ENCODE peak calls at places on chromosomes 16 and 17, in ten cellular contexts. One of them, this sample, is unnamed.

GRCh38 chr16:17011712-17012111 is 459.0 kb downstream of the XYLT1 start:
- DNase-seq in ovary: no peak
- DNase-seq in A549: no peak
- DNase-seq in heart left ventricle: no peak
- DNase-seq in IMR-90: no peak
- DNase-seq in lower leg skin: no peak
- DNase-seq in upper lobe of left lung: no peak
- DNase-seq in esophagus squamous epithelium: no peak
- DNase-seq in uterus: no peak
- DNase-seq in Peyer's patch: no peak
- DNase-seq in this sample: no peak

GRCh38 chr17:4090898-4091297 is 51.9 kb downstream of the ZZEF1 start:
- DNase-seq in ovary: no peak
- DNase-seq in A549: no peak
- DNase-seq in heart left ventricle: no peak
- DNase-seq in IMR-90: peak; percentile 40
- DNase-seq in lower leg skin: no peak
- DNase-seq in upper lobe of left lung: no peak
- DNase-seq in esophagus squamous epithelium: no peak
- DNase-seq in uterus: no peak
- DNase-seq in Peyer's patch: no peak
- DNase-seq in this sample: no peak

GRCh38 chr16:22727285-22728166 is 86.4 kb upstream of the HS3ST2 start:
- DNase-seq in ovary: no peak
- DNase-seq in A549: no peak
- DNase-seq in heart left ventricle: no peak
- DNase-seq in IMR-90: no peak
- DNase-seq in lower leg skin: no peak
- DNase-seq in upper lobe of left lung: no peak
- DNase-seq in esophagus squamous epithelium: no peak
- DNase-seq in uterus: no peak
- DNase-seq in Peyer's patch: no peak
- DNase-seq in this sample: no peak

GRCh38 chr16:69443809-69444611 is 19.6 kb downstream of the CYB5B start:
- DNase-seq in ovary: peak; percentile 32
- DNase-seq in A549: peak; percentile 28
- DNase-seq in heart left ventricle: peak; percentile 14
- DNase-seq in IMR-90: peak; percentile 47
- DNase-seq in lower leg skin: peak; percentile 89
- DNase-seq in upper lobe of left lung: no peak
- DNase-seq in esophagus squamous epithelium: no peak
- DNase-seq in uterus: peak; percentile 45
- DNase-seq in Peyer's patch: no peak
- DNase-seq in this sample: no peak

GRCh38 chr16:59154295-59154694 is 420.2 kb upstream of the GOT2 start:
- DNase-seq in ovary: no peak
- DNase-seq in A549: no peak
- DNase-seq in heart left ventricle: no peak
- DNase-seq in IMR-90: no peak
- DNase-seq in lower leg skin: no peak
- DNase-seq in upper lobe of left lung: no peak
- DNase-seq in esophagus squamous epithelium: no peak
- DNase-seq in uterus: no peak
- DNase-seq in Peyer's patch: no peak
- DNase-seq in this sample: no peak

GRCh38 chr17:16818821-16819683 is 129.0 kb downstream of the CCDC144A start:
- DNase-seq in ovary: no peak
- DNase-seq in A549: no peak
- DNase-seq in heart left ventricle: no peak
- DNase-seq in IMR-90: no peak
- DNase-seq in lower leg skin: no peak
- DNase-seq in upper lobe of left lung: no peak
- DNase-seq in esophagus squamous epithelium: no peak
- DNase-seq in uterus: no peak
- DNase-seq in Peyer's patch: no peak
- DNase-seq in this sample: no peak

GRCh38 chr17:50452627-50453300 is 15.9 kb downstream of the CHAD start:
- DNase-seq in ovary: no peak
- DNase-seq in A549: no peak
- DNase-seq in heart left ventricle: no peak
- DNase-seq in IMR-90: peak; percentile 19
- DNase-seq in lower leg skin: no peak
- DNase-seq in upper lobe of left lung: peak; percentile 33
- DNase-seq in esophagus squamous epithelium: no peak
- DNase-seq in uterus: no peak
- DNase-seq in Peyer's patch: peak; percentile 72
- DNase-seq in this sample: no peak

GRCh38 chr16:87391324-87391949 is 699 bp upstream of the MAP1LC3B start:
- DNase-seq in ovary: peak; percentile 62
- DNase-seq in A549: peak; percentile 47
- DNase-seq in heart left ventricle: peak; percentile 67
- DNase-seq in IMR-90: no peak
- DNase-seq in lower leg skin: peak; percentile 94
- DNase-seq in upper lobe of left lung: peak; percentile 75
- DNase-seq in esophagus squamous epithelium: no peak
- DNase-seq in uterus: peak; percentile 71
- DNase-seq in Peyer's patch: peak; percentile 80
- DNase-seq in this sample: peak; percentile 93

GRCh38 chr17:71099003-71099710 is 929.8 kb downstream of the KCNJ2 start:
- DNase-seq in ovary: no peak
- DNase-seq in A549: no peak
- DNase-seq in heart left ventricle: no peak
- DNase-seq in IMR-90: no peak
- DNase-seq in lower leg skin: no peak
- DNase-seq in upper lobe of left lung: no peak
- DNase-seq in esophagus squamous epithelium: no peak
- DNase-seq in uterus: no peak
- DNase-seq in Peyer's patch: no peak
- DNase-seq in this sample: no peak

GRCh38 chr16:55297910-55298175 is 26.2 kb upstream of the IRX6 start:
- DNase-seq in ovary: no peak
- DNase-seq in A549: no peak
- DNase-seq in heart left ventricle: no peak
- DNase-seq in IMR-90: peak; percentile 4
- DNase-seq in lower leg skin: no peak
- DNase-seq in upper lobe of left lung: no peak
- DNase-seq in esophagus squamous epithelium: no peak
- DNase-seq in uterus: no peak
- DNase-seq in Peyer's patch: no peak
- DNase-seq in this sample: no peak

GRCh38 chr17:28547623-28548416 is 4.6 kb downstream of the UNC119 start:
- DNase-seq in ovary: peak; percentile 44
- DNase-seq in A549: peak; percentile 87
- DNase-seq in heart left ventricle: peak; percentile 70
- DNase-seq in IMR-90: peak; percentile 50
- DNase-seq in lower leg skin: no peak
- DNase-seq in upper lobe of left lung: peak; percentile 82
- DNase-seq in esophagus squamous epithelium: no peak
- DNase-seq in uterus: peak; percentile 64
- DNase-seq in Peyer's patch: peak; percentile 86
- DNase-seq in this sample: peak; percentile 92

GRCh38 chr17:79915850-79916430 is 76.7 kb upstream of the CBX4 start:
- DNase-seq in ovary: no peak
- DNase-seq in A549: peak; percentile 77
- DNase-seq in heart left ventricle: peak; percentile 41
- DNase-seq in IMR-90: peak; percentile 28
- DNase-seq in lower leg skin: no peak
- DNase-seq in upper lobe of left lung: peak; percentile 76
- DNase-seq in esophagus squamous epithelium: no peak
- DNase-seq in uterus: no peak
- DNase-seq in Peyer's patch: peak; percentile 93
- DNase-seq in this sample: peak; percentile 72

GRCh38 chr17:37259030-37259735 is 116.6 kb upstream of the C17orf78 start:
- DNase-seq in ovary: no peak
- DNase-seq in A549: no peak
- DNase-seq in heart left ventricle: no peak
- DNase-seq in IMR-90: peak; percentile 76
- DNase-seq in lower leg skin: no peak
- DNase-seq in upper lobe of left lung: no peak
- DNase-seq in esophagus squamous epithelium: no peak
- DNase-seq in uterus: no peak
- DNase-seq in Peyer's patch: no peak
- DNase-seq in this sample: no peak

GRCh38 chr17:8922451-8922850 is 43.1 kb downstream of the PIK3R5 start:
- DNase-seq in ovary: no peak
- DNase-seq in A549: no peak
- DNase-seq in heart left ventricle: no peak
- DNase-seq in IMR-90: peak; percentile 75
- DNase-seq in lower leg skin: no peak
- DNase-seq in upper lobe of left lung: no peak
- DNase-seq in esophagus squamous epithelium: no peak
- DNase-seq in uterus: no peak
- DNase-seq in Peyer's patch: no peak
- DNase-seq in this sample: no peak

DNA sequence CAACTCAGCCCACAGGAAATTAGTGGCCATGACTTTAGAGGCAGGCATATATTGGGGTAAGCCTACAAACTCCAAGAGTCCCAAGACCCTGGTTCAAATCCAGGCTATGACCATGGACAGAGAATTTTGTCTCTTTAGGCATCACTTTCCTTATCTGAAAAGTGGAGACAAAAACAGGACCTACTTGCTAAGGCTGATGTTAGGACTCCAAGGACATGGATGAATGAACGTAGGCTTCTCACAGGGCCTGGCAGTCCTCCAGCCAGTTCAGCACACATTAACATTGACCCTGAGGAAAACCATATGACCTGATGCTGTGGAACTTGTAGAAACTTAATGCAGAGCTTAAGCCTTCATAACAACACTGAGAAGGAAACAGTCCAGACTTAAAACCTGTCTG is 1.4 kb downstream of the FKBP10 start:
- DNase-seq in ovary: no peak
- DNase-seq in A549: no peak
- DNase-seq in heart left ventricle: no peak
- DNase-seq in IMR-90: peak; percentile 36
- DNase-seq in lower leg skin: no peak
- DNase-seq in upper lobe of left lung: no peak
- DNase-seq in esophagus squamous epithelium: no peak
- DNase-seq in uterus: no peak
- DNase-seq in Peyer's patch: no peak
- DNase-seq in this sample: no peak
- H3K4me3 ChIP-seq in ovary: no peak overlapping the region
- H3K4me3 ChIP-seq in A549: peak overlapping the region; percentile 79
- H3K4me3 ChIP-seq in heart left ventricle: no peak overlapping the region
- H3K4me3 ChIP-seq in IMR-90: peak overlapping the region; percentile 88
- H3K4me3 ChIP-seq in lower leg skin: no peak overlapping the region
- H3K4me3 ChIP-seq in upper lobe of left lung: no peak overlapping the region
- H3K4me3 ChIP-seq in esophagus squamous epithelium: no peak overlapping the region
- H3K4me3 ChIP-seq in uterus: no peak overlapping the region
- H3K4me3 ChIP-seq in Peyer's patch: no peak overlapping the region
- H3K4me3 ChIP-seq in this sample: no peak overlapping the region

GRCh38 chr16:10926867-10927266 is 15.4 kb downstream of the DEXI start:
- DNase-seq in ovary: no peak
- DNase-seq in A549: no peak
- DNase-seq in heart left ventricle: no peak
- DNase-seq in IMR-90: no peak
- DNase-seq in lower leg skin: no peak
- DNase-seq in upper lobe of left lung: no peak
- DNase-seq in esophagus squamous epithelium: no peak
- DNase-seq in uterus: no peak
- DNase-seq in Peyer's patch: no peak
- DNase-seq in this sample: no peak

GRCh38 chr16:10923650-10924214 is 18.5 kb downstream of the DEXI start:
- DNase-seq in ovary: peak; percentile 41
- DNase-seq in A549: no peak
- DNase-seq in heart left ventricle: peak; percentile 82
- DNase-seq in IMR-90: no peak
- DNase-seq in lower leg skin: no peak
- DNase-seq in upper lobe of left lung: no peak
- DNase-seq in esophagus squamous epithelium: no peak
- DNase-seq in uterus: no peak
- DNase-seq in Peyer's patch: peak; percentile 78
- DNase-seq in this sample: peak; percentile 79

GRCh38 chr16:10927497-10928112 is 14.7 kb downstream of the DEXI start:
- DNase-seq in ovary: no peak
- DNase-seq in A549: no peak
- DNase-seq in heart left ventricle: no peak
- DNase-seq in IMR-90: no peak
- DNase-seq in lower leg skin: no peak
- DNase-seq in upper lobe of left lung: no peak
- DNase-seq in esophagus squamous epithelium: no peak
- DNase-seq in uterus: no peak
- DNase-seq in Peyer's patch: no peak
- DNase-seq in this sample: no peak

GRCh38 chr16:10923146-10923649 is 19.1 kb downstream of the DEXI start:
- DNase-seq in ovary: no peak
- DNase-seq in A549: no peak
- DNase-seq in heart left ventricle: no peak
- DNase-seq in IMR-90: no peak
- DNase-seq in lower leg skin: no peak
- DNase-seq in upper lobe of left lung: no peak
- DNase-seq in esophagus squamous epithelium: no peak
- DNase-seq in uterus: no peak
- DNase-seq in Peyer's patch: no peak
- DNase-seq in this sample: no peak

DNA sequence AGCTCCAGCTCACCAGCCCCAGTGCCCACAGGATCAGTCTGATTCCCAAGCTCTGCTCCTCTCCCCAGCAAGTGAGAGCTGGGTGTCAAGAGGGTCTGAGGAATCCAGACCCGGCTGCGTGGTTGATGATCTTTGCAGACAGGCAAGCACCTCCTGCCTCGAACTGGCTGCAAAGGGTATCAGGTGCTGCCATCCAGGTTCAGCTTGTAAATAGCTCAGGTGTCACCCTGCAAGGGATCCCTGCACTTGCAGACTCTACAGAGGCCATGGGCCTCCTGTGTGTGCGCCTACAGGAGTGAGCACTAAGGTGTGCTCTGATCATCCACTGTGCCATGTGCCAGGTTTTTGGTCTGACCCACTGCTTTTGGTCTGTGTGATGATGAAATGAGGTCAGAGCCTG is 16.2 kb downstream of the DEXI start:
- DNase-seq in ovary: no peak
- DNase-seq in A549: no peak
- DNase-seq in heart left ventricle: no peak
- DNase-seq in IMR-90: no peak
- DNase-seq in lower leg skin: no peak
- DNase-seq in upper lobe of left lung: no peak
- DNase-seq in esophagus squamous epithelium: no peak
- DNase-seq in uterus: no peak
- DNase-seq in Peyer's patch: no peak
- DNase-seq in this sample: no peak
- TF ChIP-seq POLR2A in ovary: no peak
- TF ChIP-seq POLR2A in A549: no peak
- TF ChIP-seq POLR2A in heart left ventricle: no peak
- TF ChIP-seq POLR2A in IMR-90: no peak
- TF ChIP-seq POLR2A in lower leg skin: no peak
- TF ChIP-seq POLR2A in upper lobe of left lung: no peak
- TF ChIP-seq POLR2A in esophagus squamous epithelium: no peak
- TF ChIP-seq POLR2A in uterus: no peak
- TF ChIP-seq POLR2A in Peyer's patch: no peak
- TF ChIP-seq POLR2A in this sample: no peak

GRCh38 chr17:75771334-75772281 is 6.6 kb upstream of the GALK1 start:
- DNase-seq in ovary: no peak
- DNase-seq in A549: no peak
- DNase-seq in heart left ventricle: no peak
- DNase-seq in IMR-90: peak; percentile 25
- DNase-seq in lower leg skin: peak; percentile 70
- DNase-seq in upper lobe of left lung: no peak
- DNase-seq in esophagus squamous epithelium: no peak
- DNase-seq in uterus: no peak
- DNase-seq in Peyer's patch: peak; percentile 65
- DNase-seq in this sample: peak; percentile 27
- H3K4me3 ChIP-seq in ovary: no peak overlapping the region
- H3K4me3 ChIP-seq in A549: no peak overlapping the region
- H3K4me3 ChIP-seq in heart left ventricle: no peak overlapping the region
- H3K4me3 ChIP-seq in IMR-90: no peak overlapping the region
- H3K4me3 ChIP-seq in lower leg skin: no peak overlapping the region
- H3K4me3 ChIP-seq in upper lobe of left lung: no peak overlapping the region
- H3K4me3 ChIP-seq in esophagus squamous epithelium: no peak overlapping the region
- H3K4me3 ChIP-seq in uterus: no peak overlapping the region
- H3K4me3 ChIP-seq in Peyer's patch: no peak overlapping the region
- H3K4me3 ChIP-seq in this sample: no peak overlapping the region

GRCh38 chr16:64167851-64168770 is 953.8 kb downstream of the CDH11 start:
- DNase-seq in ovary: no peak
- DNase-seq in A549: no peak
- DNase-seq in heart left ventricle: no peak
- DNase-seq in IMR-90: no peak
- DNase-seq in lower leg skin: no peak
- DNase-seq in upper lobe of left lung: no peak
- DNase-seq in esophagus squamous epithelium: no peak
- DNase-seq in uterus: no peak
- DNase-seq in Peyer's patch: no peak
- DNase-seq in this sample: no peak
- TF ChIP-seq POLR2A in ovary: no peak
- TF ChIP-seq POLR2A in A549: no peak
- TF ChIP-seq POLR2A in heart left ventricle: no peak
- TF ChIP-seq POLR2A in IMR-90: no peak
- TF ChIP-seq POLR2A in lower leg skin: no peak
- TF ChIP-seq POLR2A in upper lobe of left lung: no peak
- TF ChIP-seq POLR2A in esophagus squamous epithelium: no peak
- TF ChIP-seq POLR2A in uterus: no peak
- TF ChIP-seq POLR2A in Peyer's patch: no peak
- TF ChIP-seq POLR2A in this sample: no peak